ENCODE peak calls at places on chromosomes 2 and 18, in eight cellular contexts. One of them, this sample, is unnamed.

GRCh38 chr2:36618381-36618780 is 20.4 kb upstream of the FEZ2 start:
- DNase-seq in GM23338: peak
- DNase-seq in GM12878: peak
- DNase-seq in esophagus squamous epithelium: no peak
- DNase-seq in neuronal stem cell: peak
- DNase-seq in left ventricle myocardium inferior: no peak
- DNase-seq in neural progenitor cell: peak
- DNase-seq in right atrium auricular region: no peak
- DNase-seq in this sample: no peak

GRCh38 chr2:163210430-163210918 is 371.9 kb upstream of the KCNH7 start:
- DNase-seq in neural progenitor cell: no peak
- DNase-seq in esophagus squamous epithelium: no peak
- DNase-seq in neuronal stem cell: no peak
- DNase-seq in left ventricle myocardium inferior: no peak
- DNase-seq in GM12878: no peak
- DNase-seq in right atrium auricular region: no peak
- DNase-seq in GM23338: no peak
- DNase-seq in this sample: no peak

GRCh38 chr2:162196611-162197010 is 44.6 kb upstream of the GCG start:
- DNase-seq in neuronal stem cell: no peak
- DNase-seq in right atrium auricular region: no peak
- DNase-seq in GM23338: no peak
- DNase-seq in GM12878: no peak
- DNase-seq in esophagus squamous epithelium: no peak
- DNase-seq in neural progenitor cell: no peak
- DNase-seq in left ventricle myocardium inferior: no peak
- DNase-seq in this sample: no peak

GRCh38 chr2:165474621-165475269 is 5.2 kb downstream of the CSRNP3 start:
- DNase-seq in esophagus squamous epithelium: no peak
- DNase-seq in GM12878: no peak
- DNase-seq in GM23338: peak
- DNase-seq in neural progenitor cell: no peak
- DNase-seq in left ventricle myocardium inferior: no peak
- DNase-seq in right atrium auricular region: no peak
- DNase-seq in neuronal stem cell: no peak
- DNase-seq in this sample: no peak

GRCh38 chr2:26169681-26170414 is 3.0 kb upstream of the GAREM2 start:
- DNase-seq in esophagus squamous epithelium: no peak
- DNase-seq in GM23338: no peak
- DNase-seq in neuronal stem cell: no peak
- DNase-seq in neural progenitor cell: no peak
- DNase-seq in right atrium auricular region: no peak
- DNase-seq in GM12878: no peak
- DNase-seq in left ventricle myocardium inferior: no peak
- DNase-seq in this sample: no peak

GRCh38 chr2:45013229-45014015 is 4.2 kb upstream of the SIX2 start:
- DNase-seq in neural progenitor cell: peak
- DNase-seq in GM12878: no peak
- DNase-seq in GM23338: peak
- DNase-seq in left ventricle myocardium inferior: no peak
- DNase-seq in neuronal stem cell: no peak
- DNase-seq in right atrium auricular region: no peak
- DNase-seq in esophagus squamous epithelium: no peak
- DNase-seq in this sample: no peak

GRCh38 chr18:3425450-3425849 is 24.5 kb upstream of the TGIF1 start:
- DNase-seq in left ventricle myocardium inferior: no peak
- DNase-seq in neuronal stem cell: no peak
- DNase-seq in GM12878: no peak
- DNase-seq in esophagus squamous epithelium: no peak
- DNase-seq in GM23338: no peak
- DNase-seq in right atrium auricular region: no peak
- DNase-seq in neural progenitor cell: no peak
- DNase-seq in this sample: no peak

GRCh38 chr18:68797901-68798300 is at the start of gene CCDC102B:
- DNase-seq in left ventricle myocardium inferior: no peak
- DNase-seq in GM12878: no peak
- DNase-seq in GM23338: no peak
- DNase-seq in esophagus squamous epithelium: no peak
- DNase-seq in neuronal stem cell: no peak
- DNase-seq in right atrium auricular region: no peak
- DNase-seq in neural progenitor cell: no peak
- DNase-seq in this sample: no peak

GRCh38 chr18:79765491-79766245 is 32.1 kb upstream of the KCNG2 start:
- DNase-seq in neuronal stem cell: no peak
- DNase-seq in GM23338: no peak
- DNase-seq in right atrium auricular region: no peak
- DNase-seq in left ventricle myocardium inferior: no peak
- DNase-seq in esophagus squamous epithelium: no peak
- DNase-seq in GM12878: no peak
- DNase-seq in neural progenitor cell: no peak
- DNase-seq in this sample: no peak

GRCh38 chr2:135790423-135790822 is 46.6 kb downstream of the LCT start:
- DNase-seq in GM23338: no peak
- DNase-seq in neuronal stem cell: no peak
- DNase-seq in left ventricle myocardium inferior: no peak
- DNase-seq in right atrium auricular region: no peak
- DNase-seq in neural progenitor cell: no peak
- DNase-seq in GM12878: no peak
- DNase-seq in esophagus squamous epithelium: no peak
- DNase-seq in this sample: no peak

GRCh38 chr2:12070581-12070980 is 324.1 kb downstream of the LPIN1 start:
- DNase-seq in right atrium auricular region: no peak
- DNase-seq in GM23338: no peak
- DNase-seq in GM12878: no peak
- DNase-seq in neural progenitor cell: no peak
- DNase-seq in left ventricle myocardium inferior: no peak
- DNase-seq in esophagus squamous epithelium: no peak
- DNase-seq in neuronal stem cell: no peak
- DNase-seq in this sample: no peak

GRCh38 chr2:225100856-225101294 is 58.6 kb upstream of the DOCK10 start:
- DNase-seq in left ventricle myocardium inferior: no peak
- DNase-seq in GM23338: no peak
- DNase-seq in GM12878: no peak
- DNase-seq in right atrium auricular region: no peak
- DNase-seq in esophagus squamous epithelium: no peak
- DNase-seq in neural progenitor cell: no peak
- DNase-seq in neuronal stem cell: no peak
- DNase-seq in this sample: no peak

GRCh38 chr18:42242758-42243157 is 287.7 kb downstream of the PIK3C3 start:
- DNase-seq in esophagus squamous epithelium: no peak
- DNase-seq in left ventricle myocardium inferior: no peak
- DNase-seq in GM23338: no peak
- DNase-seq in neural progenitor cell: no peak
- DNase-seq in GM12878: no peak
- DNase-seq in right atrium auricular region: no peak
- DNase-seq in neuronal stem cell: no peak
- DNase-seq in this sample: no peak

GRCh38 chr18:42245137-42245536 is 290.1 kb downstream of the PIK3C3 start:
- DNase-seq in GM23338: no peak
- DNase-seq in esophagus squamous epithelium: no peak
- DNase-seq in neural progenitor cell: no peak
- DNase-seq in right atrium auricular region: no peak
- DNase-seq in neuronal stem cell: no peak
- DNase-seq in GM12878: no peak
- DNase-seq in left ventricle myocardium inferior: no peak
- DNase-seq in this sample: no peak
- H3K27ac ChIP-seq in GM23338: no peak
- H3K27ac ChIP-seq in esophagus squamous epithelium: no peak
- H3K27ac ChIP-seq in neural progenitor cell: no peak
- H3K27ac ChIP-seq in right atrium auricular region: no peak
- H3K27ac ChIP-seq in neuronal stem cell: no peak
- H3K27ac ChIP-seq in GM12878: no peak
- H3K27ac ChIP-seq in left ventricle myocardium inferior: no peak
- H3K27ac ChIP-seq in this sample: no peak

GRCh38 chr2:236163483-236164200 is 4.5 kb downstream of the GBX2 start:
- DNase-seq in GM23338: peak
- DNase-seq in neuronal stem cell: peak
- DNase-seq in GM12878: no peak
- DNase-seq in esophagus squamous epithelium: no peak
- DNase-seq in neural progenitor cell: peak
- DNase-seq in right atrium auricular region: no peak
- DNase-seq in left ventricle myocardium inferior: no peak
- DNase-seq in this sample: no peak

GRCh38 chr2:236161531-236161930 is 6.7 kb downstream of the GBX2 start:
- DNase-seq in neuronal stem cell: no peak
- DNase-seq in GM23338: no peak
- DNase-seq in esophagus squamous epithelium: no peak
- DNase-seq in left ventricle myocardium inferior: no peak
- DNase-seq in neural progenitor cell: peak
- DNase-seq in right atrium auricular region: no peak
- DNase-seq in GM12878: no peak
- DNase-seq in this sample: no peak

GRCh38 chr2:236162031-236162803 is 6.0 kb downstream of the GBX2 start:
- DNase-seq in GM23338: peak
- DNase-seq in right atrium auricular region: no peak
- DNase-seq in neural progenitor cell: peak
- DNase-seq in GM12878: no peak
- DNase-seq in neuronal stem cell: peak
- DNase-seq in left ventricle myocardium inferior: no peak
- DNase-seq in esophagus squamous epithelium: no peak
- DNase-seq in this sample: no peak

GRCh38 chr2:236164201-236164982 is 3.8 kb downstream of the GBX2 start:
- DNase-seq in esophagus squamous epithelium: no peak
- DNase-seq in neural progenitor cell: peak
- DNase-seq in left ventricle myocardium inferior: no peak
- DNase-seq in GM23338: peak
- DNase-seq in neuronal stem cell: peak
- DNase-seq in right atrium auricular region: no peak
- DNase-seq in GM12878: no peak
- DNase-seq in this sample: no peak

GRCh38 chr2:236162804-236163482 is 5.2 kb downstream of the GBX2 start:
- DNase-seq in GM12878: no peak
- DNase-seq in neural progenitor cell: peak
- DNase-seq in left ventricle myocardium inferior: no peak
- DNase-seq in esophagus squamous epithelium: no peak
- DNase-seq in GM23338: peak
- DNase-seq in neuronal stem cell: peak
- DNase-seq in right atrium auricular region: no peak
- DNase-seq in this sample: no peak
- H3K4me3 ChIP-seq in GM12878: no peak
- H3K4me3 ChIP-seq in neural progenitor cell: peak
- H3K4me3 ChIP-seq in left ventricle myocardium inferior: peak
- H3K4me3 ChIP-seq in esophagus squamous epithelium: no peak
- H3K4me3 ChIP-seq in GM23338: peak
- H3K4me3 ChIP-seq in neuronal stem cell: no peak
- H3K4me3 ChIP-seq in right atrium auricular region: no peak
- H3K4me3 ChIP-seq in this sample: no peak

DNA sequence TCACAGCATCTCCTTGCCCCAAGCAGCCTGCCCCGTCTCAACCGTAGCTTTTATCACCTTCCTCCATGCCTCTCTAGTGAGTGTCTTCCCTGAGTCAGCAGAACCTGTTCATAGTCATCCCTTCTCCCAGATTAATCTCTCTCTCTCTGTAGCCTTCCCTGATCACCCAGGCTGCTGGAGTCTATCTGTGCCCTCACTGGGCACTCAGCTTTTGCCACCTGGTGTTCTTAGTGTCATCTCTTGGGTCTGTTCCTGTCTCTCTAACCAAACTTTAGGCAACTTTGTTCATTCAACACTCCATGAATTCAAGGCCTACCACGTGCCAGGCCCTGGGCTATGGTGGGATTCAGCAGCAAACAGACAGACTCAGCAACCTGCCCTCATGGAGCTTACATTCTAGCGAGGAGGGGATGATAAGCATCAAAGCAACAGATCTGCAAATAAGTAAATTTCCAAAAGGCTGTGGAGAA is 159.1 kb downstream of the SMAD7 start:
- DNase-seq in esophagus squamous epithelium: no peak
- DNase-seq in right atrium auricular region: no peak
- DNase-seq in GM23338: no peak
- DNase-seq in neural progenitor cell: no peak
- DNase-seq in neuronal stem cell: no peak
- DNase-seq in GM12878: no peak
- DNase-seq in left ventricle myocardium inferior: no peak
- DNase-seq in this sample: no peak
- H3K27ac ChIP-seq in esophagus squamous epithelium: no peak
- H3K27ac ChIP-seq in right atrium auricular region: peak
- H3K27ac ChIP-seq in GM23338: no peak
- H3K27ac ChIP-seq in neural progenitor cell: no peak
- H3K27ac ChIP-seq in neuronal stem cell: no peak
- H3K27ac ChIP-seq in GM12878: no peak
- H3K27ac ChIP-seq in left ventricle myocardium inferior: peak
- H3K27ac ChIP-seq in this sample: no peak

GRCh38 chr2:118807668-118808428 is 39.6 kb downstream of the EN1 start:
- DNase-seq in neuronal stem cell: peak
- DNase-seq in GM23338: peak
- DNase-seq in right atrium auricular region: no peak
- DNase-seq in esophagus squamous epithelium: no peak
- DNase-seq in neural progenitor cell: peak
- DNase-seq in GM12878: no peak
- DNase-seq in left ventricle myocardium inferior: no peak
- DNase-seq in this sample: no peak

GRCh38 chr2:118810766-118811165 is 36.7 kb downstream of the EN1 start:
- DNase-seq in esophagus squamous epithelium: no peak
- DNase-seq in neuronal stem cell: no peak
- DNase-seq in left ventricle myocardium inferior: no peak
- DNase-seq in GM12878: no peak
- DNase-seq in right atrium auricular region: no peak
- DNase-seq in GM23338: no peak
- DNase-seq in neural progenitor cell: no peak
- DNase-seq in this sample: no peak

GRCh38 chr2:118808429-118808809 is 39.0 kb downstream of the EN1 start:
- DNase-seq in neuronal stem cell: no peak
- DNase-seq in neural progenitor cell: peak
- DNase-seq in esophagus squamous epithelium: no peak
- DNase-seq in right atrium auricular region: no peak
- DNase-seq in left ventricle myocardium inferior: no peak
- DNase-seq in GM12878: no peak
- DNase-seq in GM23338: peak
- DNase-seq in this sample: no peak

GRCh38 chr2:118805061-118805690 is 42.3 kb downstream of the EN1 start:
- DNase-seq in right atrium auricular region: no peak
- DNase-seq in GM12878: no peak
- DNase-seq in left ventricle myocardium inferior: no peak
- DNase-seq in neuronal stem cell: no peak
- DNase-seq in neural progenitor cell: no peak
- DNase-seq in GM23338: no peak
- DNase-seq in esophagus squamous epithelium: no peak
- DNase-seq in this sample: no peak

DNA sequence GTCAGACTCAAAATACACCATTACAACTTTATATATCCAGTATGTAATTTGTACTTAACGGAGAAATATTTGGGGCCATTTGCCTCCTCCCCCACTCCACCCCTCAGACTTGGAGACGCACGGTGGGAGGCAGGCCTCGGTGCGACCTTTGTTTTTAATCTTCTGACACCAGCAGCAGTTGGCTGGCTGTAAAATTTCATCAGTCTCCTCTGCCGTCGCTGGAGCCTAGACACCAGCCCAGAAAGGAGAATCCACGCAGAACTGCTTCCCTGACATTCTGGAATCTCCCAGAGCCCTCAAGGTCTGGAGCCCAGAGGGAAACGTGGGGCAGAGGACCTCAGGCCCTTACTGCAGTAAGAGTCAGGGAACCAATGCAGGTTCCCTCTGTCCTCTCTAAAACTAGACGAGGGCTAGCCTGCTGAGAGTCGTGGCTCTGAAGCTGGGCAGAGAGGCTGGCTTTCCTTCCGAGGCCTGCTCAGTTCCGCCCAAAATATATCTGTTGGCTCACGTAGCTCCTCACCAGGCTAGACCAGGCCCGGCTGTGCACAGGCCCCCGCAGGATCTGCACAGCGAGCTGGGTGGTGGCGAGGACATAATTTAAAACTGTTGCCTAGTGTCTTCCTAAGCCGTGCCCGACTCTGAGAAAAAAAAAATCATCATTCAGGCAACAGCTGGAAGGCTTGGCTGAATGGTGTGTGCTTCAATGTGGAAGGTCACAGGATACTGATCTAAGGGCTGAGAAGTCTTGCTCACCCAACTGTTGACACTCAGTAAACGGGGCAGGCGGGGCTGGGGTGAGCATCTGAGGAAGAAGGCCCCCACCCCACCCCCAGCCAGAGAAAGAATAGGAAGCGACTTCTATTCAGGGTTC is 40.4 kb downstream of the EN1 start:
- DNase-seq in GM23338: peak
- DNase-seq in neural progenitor cell: peak
- DNase-seq in left ventricle myocardium inferior: no peak
- DNase-seq in right atrium auricular region: no peak
- DNase-seq in esophagus squamous epithelium: no peak
- DNase-seq in GM12878: no peak
- DNase-seq in neuronal stem cell: no peak
- DNase-seq in this sample: no peak
- H3K4me3 ChIP-seq in GM23338: peak
- H3K4me3 ChIP-seq in neural progenitor cell: peak
- H3K4me3 ChIP-seq in left ventricle myocardium inferior: no peak
- H3K4me3 ChIP-seq in right atrium auricular region: no peak
- H3K4me3 ChIP-seq in esophagus squamous epithelium: no peak
- H3K4me3 ChIP-seq in GM12878: no peak
- H3K4me3 ChIP-seq in neuronal stem cell: no peak
- H3K4me3 ChIP-seq in this sample: no peak

This sample was measured in effector memory CD4-positive, alpha-beta T cell.